ENCODE peak calls at places on chromosomes 4 and X, in six cellular contexts. F, W, R, J, P and T are unnamed samples.

GRCh38 chr4:98314791-98315565 is 53.8 kb downstream of the RAP1GDS1 start:
- DNase-seq in J (no peak), F (no peak), W (no peak), R (no peak), P (no peak), T (no peak)

GRCh38 chr4:6942238-6942800 is 32.7 kb downstream of the TBC1D14 start:
- DNase-seq in W (no peak), F (peak), P (no peak), J (peak), R (no peak), T (peak)

GRCh38 chr4:3303840-3304715 is 11.3 kb downstream of the RGS12 start:
- DNase-seq in P (no peak), F (no peak), J (no peak), R (no peak), W (no peak), T (no peak)

GRCh38 chr4:143186634-143187033 is 1.9 kb downstream of the USP38 start:
- DNase-seq in J (no peak), P (no peak), W (no peak), F (no peak), R (no peak), T (no peak)

GRCh38 chr4:36000941-36001557 is 243.3 kb downstream of the ARAP2 start:
- DNase-seq in F (no peak), J (no peak), W (no peak), P (no peak), R (no peak), T (no peak)

GRCh38 chrX:9465380-9466114 is 689 bp downstream of the TBL1X start:
- DNase-seq in F (no peak), R (no peak), W (no peak), J (no peak), P (peak), T (peak)

GRCh38 chr4:98517444-98518021 is 140.9 kb downstream of the TSPAN5 start:
- DNase-seq in J (peak), P (no peak), F (no peak), R (no peak), W (no peak), T (no peak)

GRCh38 chr4:83753260-83753659 is 217.4 kb downstream of the GPAT3 start:
- DNase-seq in F (no peak), W (no peak), R (no peak), J (no peak), P (no peak), T (no peak)

GRCh38 chr4:176193898-176194297 is 1.5 kb downstream of the SPATA4 start:
- DNase-seq in F (no peak), R (no peak), J (peak), P (no peak), W (no peak), T (no peak)

GRCh38 chr4:122703868-122704267 is 28.6 kb upstream of the BBS12 start:
- DNase-seq in R (no peak), P (no peak), W (no peak), F (no peak), J (no peak), T (no peak)

GRCh38 chr4:123477804-123478209 is 81.2 kb downstream of the SPRY1 start:
- DNase-seq in F (peak), R (peak), W (no peak), J (peak), P (no peak), T (no peak)

GRCh38 chr4:7243609-7244342 is 51.4 kb downstream of the SORCS2 start:
- DNase-seq in W (no peak), P (no peak), R (no peak), F (no peak), J (no peak), T (no peak)

GRCh38 chr4:114217150-114217817 is 237.8 kb upstream of the ARSJ start:
- DNase-seq in F (no peak), P (no peak), J (no peak), W (no peak), R (no peak), T (no peak)

GRCh38 chrX:45668686-45669443 is 468.2 kb upstream of the DIPK2B start:
- DNase-seq in F (no peak), R (no peak), J (peak), W (no peak), P (no peak), T (no peak)